ENCODE peak calls at places on chromosomes 12 and 14, in five cellular contexts. L is lung, R is transverse colon, D is esophagus muscularis mucosa, O is astrocyte. A is an unnamed sample.

GRCh38 chr12:25241171-25242020 is 9.3 kb downstream of the KRAS start:
- DNase-seq in O (peak; percentile 30), L (no peak), R (no peak), D (no peak), A (peak; percentile 81)

GRCh38 chr14:64410084-64410774 is 22.1 kb downstream of the MTHFD1 start:
- DNase-seq in D (no peak), R (no peak), O (peak; percentile 21), L (no peak), A (peak; percentile 51)

GRCh38 chr12:88720785-88721650 is 140.7 kb upstream of the KITLG start:
- DNase-seq in R (no peak), L (no peak), D (no peak), O (no peak), A (no peak)

GRCh38 chr12:4039927-4040326 is 166.7 kb upstream of the PARP11 start:
- DNase-seq in D (no peak), O (no peak), L (no peak), R (no peak), A (no peak)

GRCh38 chr14:101029668-101030290 is 126.3 kb upstream of the RTL1 start:
- DNase-seq in L (no peak), O (no peak), R (no peak), D (no peak), A (no peak)

GRCh38 chr14:30005114-30005698 is 77.6 kb upstream of the PRKD1 start:
- DNase-seq in D (no peak), L (no peak), O (peak; percentile 51), R (no peak), A (peak; percentile 92)

GRCh38 chr14:71524321-71524982 is 407.8 kb upstream of the RGS6 start:
- DNase-seq in O (no peak), D (no peak), R (no peak), L (no peak), A (no peak)

GRCh38 chr14:30410986-30411385 is 148.0 kb upstream of the G2E3 start:
- DNase-seq in R (no peak), O (no peak), D (no peak), L (no peak), A (no peak)

GRCh38 chr12:77847060-77847541 is 16.4 kb downstream of the NAV3 start:
- DNase-seq in L (no peak), R (no peak), D (no peak), O (peak; percentile 47), A (peak; percentile 52)

GRCh38 chr12:94204647-94205247 is 56.4 kb downstream of the PLXNC1 start:
- DNase-seq in D (no peak), O (no peak), L (no peak), R (no peak), A (no peak)

GRCh38 chr14:97785495-97785894 is 988.3 kb downstream of the VRK1 start:
- DNase-seq in D (no peak), R (no peak), L (no peak), O (no peak), A (no peak)

GRCh38 chr12:9948606-9949286 is 16.6 kb upstream of the CLEC2A start:
- DNase-seq in O (no peak), L (no peak), R (no peak), D (no peak), A (no peak)
- TF ChIP-seq CTCF in O (no peak), L (no peak), R (no peak), D (no peak), A (no peak)

GRCh38 chr12:124947013-124947412 is 32.6 kb upstream of the UBC start:
- DNase-seq in D (no peak), O (no peak), L (no peak), R (no peak), A (no peak)

GRCh38 chr12:124946440-124946793 is 32.0 kb upstream of the UBC start:
- DNase-seq in L (no peak), D (no peak), O (no peak), R (no peak), A (no peak)

GRCh38 chr12:124949779-124950728 is 35.6 kb upstream of the UBC start:
- DNase-seq in L (no peak), O (no peak), D (no peak), R (no peak), A (no peak)

GRCh38 chr12:124949066-124949465 is 34.6 kb upstream of the UBC start:
- DNase-seq in R (no peak), L (no peak), O (no peak), D (no peak), A (no peak)

GRCh38 chr12:124947561-124948398 is 33.3 kb upstream of the UBC start:
- DNase-seq in R (no peak), O (no peak), L (no peak), D (no peak), A (no peak)
- H3K4me3 ChIP-seq in R (no peak overlapping the region), O (no peak overlapping the region), L (no peak overlapping the region), D (no peak overlapping the region), A (no peak overlapping the region)

DNA sequence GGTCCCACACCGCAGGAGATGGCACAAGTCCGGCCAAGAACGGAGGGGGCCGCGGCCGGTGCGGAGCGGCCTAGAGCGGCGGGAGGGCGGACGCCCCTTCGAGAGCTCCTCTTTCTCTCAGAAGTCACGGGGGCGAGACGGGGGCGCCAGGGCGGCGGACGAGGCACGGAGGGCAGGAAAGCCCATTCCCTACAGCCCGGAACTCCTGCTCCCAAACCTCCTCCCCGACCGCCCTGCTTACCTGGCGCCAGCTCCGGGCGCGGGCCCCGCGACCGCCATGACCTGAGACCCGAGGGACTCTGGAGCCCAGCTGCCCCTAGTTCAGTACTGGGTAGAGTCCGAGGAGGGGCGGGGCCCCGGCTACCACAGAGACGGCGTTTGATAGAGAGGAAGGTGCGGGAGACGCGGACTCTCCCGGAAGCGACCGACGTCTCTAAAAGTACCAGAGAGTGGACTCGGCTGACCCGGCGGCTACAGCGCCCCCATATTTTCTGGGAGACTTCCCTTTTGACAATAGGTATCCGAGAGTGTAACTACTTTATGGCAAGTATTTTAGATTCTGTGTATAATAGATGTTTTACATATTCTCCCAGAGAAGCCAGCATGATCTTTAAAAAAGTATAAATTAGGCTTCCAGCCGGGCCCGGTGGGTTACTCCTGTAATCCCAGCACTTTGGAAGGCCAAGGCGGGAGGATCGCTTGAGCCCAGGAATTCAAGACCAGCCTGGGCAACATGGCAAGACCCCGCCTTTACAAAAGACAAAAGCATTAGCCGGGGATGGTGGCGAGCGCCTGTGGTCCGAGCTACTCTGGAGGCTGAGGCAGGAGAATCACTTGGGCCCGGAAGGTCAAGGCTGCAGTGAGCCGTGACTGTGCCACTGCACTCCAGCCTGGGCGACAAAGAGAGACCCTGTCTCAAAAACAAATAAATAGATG is at the start of gene ABCD4:
- DNase-seq in O (peak; percentile 79), L (peak; percentile 93), R (peak; percentile 96), D (peak; percentile 97), A (peak; percentile 93)
- TF ChIP-seq CTCF in O (peak; percentile 49), L (peak; percentile 27), R (peak; percentile 26), D (peak; percentile 60), A (peak; percentile 55)

GRCh38 chr12:39616251-39616650 is 3.4 kb downstream of the ABCD2 start:
- DNase-seq in L (no peak), D (no peak), O (no peak), R (no peak), A (no peak)
- H3K4me3 ChIP-seq in L (no peak overlapping the region), D (no peak overlapping the region), O (no peak overlapping the region), R (no peak overlapping the region), A (no peak overlapping the region)

GRCh38 chr12:81212996-81213696 is 135.3 kb downstream of the ACSS3 start:
- DNase-seq in O (no peak), R (no peak), L (no peak), D (no peak), A (peak; percentile 3)
- TF ChIP-seq CTCF in O (no peak), R (no peak), L (no peak), D (no peak), A (no peak)